ENCODE peak calls at places on chromosome 22, in ten cellular contexts. I is body of pancreas, M is mesendoderm, N is pancreas, D is mammary epithelial cell, F is IMR-90, T is right lobe of liver, Z is heart right ventricle, K is AG04450, H is dorsolateral prefrontal cortex. O is an unnamed sample. For H3K27me3, the result is how much of the 10 kb centered on the place peaks cover.

GRCh38 chr22:47065756-47066615 is 303.5 kb downstream of the TBC1D22A start:
- DNase-seq in H (no peak), T (no peak), Z (no peak), D (no peak), I (peak), F (peak), K (no peak), M (no peak), N (no peak), O (peak)

GRCh38 chr22:44931766-44932165 is 78.0 kb downstream of the PHF21B start:
- DNase-seq in F (no peak), I (no peak), D (no peak), N (no peak), M (no peak), H (no peak), Z (no peak), T (no peak), K (no peak), O (no peak)

GRCh38 chr22:40050258-40050657 is 55.5 kb downstream of the FAM83F start:
- DNase-seq in D (no peak), N (no peak), M (no peak), I (no peak), K (no peak), Z (no peak), T (no peak), F (no peak), H (no peak), O (no peak)

GRCh38 chr22:24485170-24485569 is 10.0 kb upstream of the UPB1 start:
- DNase-seq in M (no peak), F (no peak), D (no peak), Z (no peak), H (no peak), N (no peak), T (no peak), I (no peak), K (no peak), O (no peak)

GRCh38 chr22:35452351-35452781 is 52.4 kb downstream of the MCM5 start:
- DNase-seq in Z (no peak), T (no peak), K (no peak), N (no peak), I (no peak), H (no peak), F (no peak), D (no peak), M (no peak), O (no peak)

GRCh38 chr22:38270091-38270972 is 2.5 kb downstream of the TMEM184B start:
- DNase-seq in M (no peak), Z (no peak), D (no peak), N (no peak), H (no peak), K (no peak), F (peak), T (no peak), I (no peak), O (no peak)

GRCh38 chr22:50206599-50206998 is 5.8 kb downstream of the SELENOO start:
- DNase-seq in I (no peak), K (no peak), Z (peak), T (peak), N (peak), F (peak), M (peak), H (peak), D (no peak), O (no peak)

GRCh38 chr22:48198489-48199459 is 1436.3 kb downstream of the TBC1D22A start:
- DNase-seq in D (no peak), I (no peak), K (no peak), Z (no peak), F (no peak), M (peak), H (no peak), N (no peak), T (no peak), O (no peak)

GRCh38 chr22:24683671-24684070 is 80.7 kb downstream of the GGT1 start:
- DNase-seq in N (no peak), Z (no peak), H (no peak), M (no peak), D (no peak), T (no peak), I (no peak), K (peak), F (peak), O (no peak)

GRCh38 chr22:21815958-21816357 is 51.5 kb downstream of the MAPK1 start:
- DNase-seq in F (no peak), I (no peak), M (no peak), K (no peak), T (no peak), D (no peak), Z (no peak), H (no peak), N (no peak), O (no peak)
- H3K27ac ChIP-seq in F (no peak), I (peak), M (no peak), K (no peak), T (no peak), D (peak), Z (peak), H (no peak), N (peak), O (peak)

DNA sequence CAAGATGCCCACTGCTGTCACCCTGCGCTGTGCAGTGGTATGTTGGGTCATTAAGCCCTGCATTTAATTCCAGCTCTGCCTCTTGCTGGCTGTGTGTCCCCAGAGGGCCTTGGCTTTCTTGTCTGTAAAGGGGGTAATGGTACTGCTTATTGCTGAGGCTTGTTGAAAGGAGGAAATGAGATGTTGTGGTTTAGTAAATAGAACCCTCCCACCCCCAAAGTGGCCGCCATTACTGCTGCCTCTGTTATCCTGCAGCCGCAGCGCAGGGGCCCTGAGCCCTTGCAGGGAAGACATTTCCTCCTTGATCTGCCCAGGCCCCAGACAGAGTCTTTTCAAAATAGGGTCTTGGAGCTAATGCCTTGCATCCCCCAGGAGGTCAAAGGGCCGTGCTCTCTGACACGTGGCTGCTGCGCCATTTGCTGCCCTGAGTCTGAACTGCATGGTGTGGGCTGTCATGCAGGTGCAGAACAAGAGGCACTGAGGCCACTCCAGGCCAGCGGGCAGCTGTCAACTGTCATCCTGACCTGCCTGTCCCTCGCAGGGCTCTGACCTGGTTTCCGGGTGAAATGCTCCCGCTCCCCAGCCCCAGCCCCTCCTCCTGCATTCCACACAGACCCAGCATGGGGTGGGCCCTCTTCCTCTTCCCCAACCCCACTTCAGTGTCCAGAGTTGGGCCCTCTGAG is 18.7 kb downstream of the PVALB start:
- DNase-seq in D (no peak), H (no peak), I (no peak), F (no peak), M (no peak), N (no peak), Z (no peak), K (no peak), T (no peak), O (no peak)
- H3K27me3 ChIP-seq in D (under half), H (under half), I (under half), F (half or more), M (under half), N (under half), Z (under half), K (under half), T (under half), O (under half)

GRCh38 chr22:17315310-17315709 is 54.0 kb upstream of the CECR2 start:
- DNase-seq in M (no peak), H (no peak), D (no peak), Z (no peak), F (no peak), N (no peak), I (no peak), K (no peak), T (no peak), O (no peak)
- H3K4me3 ChIP-seq in M (no peak), H (no peak), D (no peak), Z (no peak), F (no peak), N (no peak), I (no peak), K (no peak), T (no peak), O (no peak)

DNA sequence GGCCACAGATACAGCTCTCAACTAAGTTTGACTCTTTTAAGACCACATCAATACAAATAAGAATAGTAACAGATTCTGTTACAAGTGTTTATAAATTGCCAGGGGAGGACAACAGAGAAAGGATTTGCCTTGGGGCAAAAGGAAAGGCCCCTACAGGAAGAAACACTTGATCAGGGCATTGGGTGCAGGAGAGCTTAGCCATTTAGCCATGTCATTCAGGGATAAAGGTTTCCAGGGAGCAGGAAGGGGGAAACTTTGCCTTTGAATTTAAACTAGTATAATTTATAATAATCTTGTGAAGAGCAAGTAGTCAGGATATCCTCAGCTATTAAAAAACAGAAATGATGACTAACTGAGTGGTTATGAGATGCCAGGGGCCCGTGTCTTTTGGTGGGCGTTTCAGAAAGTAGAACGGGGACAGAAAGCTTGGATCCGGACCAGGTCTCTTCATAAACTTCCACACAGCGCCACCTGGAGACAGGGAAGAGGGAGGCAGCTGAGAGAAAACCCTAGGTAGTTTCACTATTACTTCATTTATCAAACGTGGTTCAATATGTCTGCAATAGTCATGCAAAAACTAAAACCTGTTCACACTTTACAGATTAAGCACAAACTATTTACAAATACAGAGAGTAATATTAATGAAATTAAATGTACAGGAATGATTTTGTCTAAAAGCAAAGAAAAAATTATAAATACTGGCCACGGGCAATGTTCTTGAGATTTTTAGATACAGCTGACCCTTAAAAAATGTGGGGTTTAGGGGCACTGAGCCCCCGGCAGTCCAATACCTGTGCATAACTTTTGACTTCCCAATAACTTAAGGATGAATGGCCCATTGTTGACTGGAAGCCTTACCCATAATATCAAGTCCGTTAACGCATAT is 11.0 kb upstream of the SLC5A4 start:
- DNase-seq in M (peak), T (peak), K (peak), H (peak), F (peak), N (no peak), Z (peak), I (peak), D (peak), O (no peak)
- H3K27ac ChIP-seq in M (no peak), T (no peak), K (no peak), H (no peak), F (no peak), N (no peak), Z (no peak), I (no peak), D (no peak), O (no peak)

GRCh38 chr22:43412808-43413785 is 1.3 kb downstream of the MPPED1 start:
- DNase-seq in Z (no peak), K (no peak), D (no peak), H (peak), N (peak), I (no peak), T (peak), F (no peak), M (no peak), O (no peak)
- H3K27me3 ChIP-seq in Z (half or more), K (under half), D (under half), H (under half), N (under half), I (under half), T (under half), F (half or more), M (under half), O (half or more)

GRCh38 chr22:46057762-46058420 is 80.9 kb upstream of the WNT7B start:
- DNase-seq in I (peak), N (peak), Z (peak), M (no peak), H (peak), K (no peak), F (no peak), T (peak), D (peak), O (no peak)
- H3K4me3 ChIP-seq in I (no peak), N (peak), Z (peak), M (no peak), H (peak), K (no peak), F (no peak), T (no peak), D (peak), O (peak)

GRCh38 chr22:31291403-31291715 is 929 bp downstream of the PIK3IP1 start:
- DNase-seq in F (no peak), M (no peak), K (no peak), I (no peak), H (no peak), Z (no peak), N (no peak), D (no peak), T (no peak), O (no peak)
- H3K27ac ChIP-seq in F (peak), M (no peak), K (peak), I (peak), H (peak), Z (peak), N (peak), D (peak), T (peak), O (peak)

DNA sequence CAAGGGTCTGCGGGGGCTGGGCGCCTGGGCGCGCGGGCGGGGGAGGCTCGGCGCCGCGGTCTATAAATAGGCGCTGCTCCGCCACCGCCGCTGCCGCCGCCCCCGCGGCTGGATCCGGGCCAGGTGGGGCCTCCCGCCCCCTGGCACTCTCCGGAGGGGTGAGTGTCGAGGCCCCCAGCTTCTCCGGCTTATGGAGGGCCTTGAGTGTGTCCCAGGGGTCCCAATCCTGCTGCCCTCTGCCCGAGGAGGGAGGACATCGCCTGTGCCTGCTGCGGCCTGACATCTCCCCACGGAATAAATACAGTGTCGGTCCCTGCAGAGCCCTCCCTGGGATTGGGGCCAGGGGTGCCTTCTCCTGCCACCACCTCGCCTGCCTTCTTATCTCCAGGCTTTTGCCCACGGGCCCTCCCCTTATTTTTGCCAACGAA is 4.3 kb upstream of the GP1BB start:
- DNase-seq in K (no peak), Z (peak), N (peak), D (no peak), I (no peak), F (no peak), H (no peak), M (no peak), T (no peak), O (no peak)
- H3K27me3 ChIP-seq in K (under half), Z (under half), N (under half), D (under half), I (under half), F (under half), H (under half), M (under half), T (under half), O (under half)

GRCh38 chr22:41362615-41363014 is 19.1 kb upstream of the TEF start:
- DNase-seq in T (no peak), Z (no peak), D (no peak), H (no peak), F (no peak), M (no peak), I (no peak), K (no peak), N (no peak), O (no peak)

GRCh38 chr22:41364955-41365354 is 16.8 kb upstream of the TEF start:
- DNase-seq in T (no peak), M (no peak), D (no peak), K (no peak), I (peak), H (no peak), Z (no peak), F (no peak), N (no peak), O (no peak)

GRCh38 chr22:41365425-41365824 is 16.3 kb upstream of the TEF start:
- DNase-seq in M (no peak), D (no peak), Z (no peak), N (no peak), T (no peak), H (no peak), K (no peak), F (no peak), I (no peak), O (no peak)

GRCh38 chr22:41366323-41367014 is 15.3 kb upstream of the TEF start:
- DNase-seq in D (no peak), I (no peak), K (no peak), F (no peak), N (no peak), M (no peak), Z (no peak), T (no peak), H (no peak), O (no peak)

DNA sequence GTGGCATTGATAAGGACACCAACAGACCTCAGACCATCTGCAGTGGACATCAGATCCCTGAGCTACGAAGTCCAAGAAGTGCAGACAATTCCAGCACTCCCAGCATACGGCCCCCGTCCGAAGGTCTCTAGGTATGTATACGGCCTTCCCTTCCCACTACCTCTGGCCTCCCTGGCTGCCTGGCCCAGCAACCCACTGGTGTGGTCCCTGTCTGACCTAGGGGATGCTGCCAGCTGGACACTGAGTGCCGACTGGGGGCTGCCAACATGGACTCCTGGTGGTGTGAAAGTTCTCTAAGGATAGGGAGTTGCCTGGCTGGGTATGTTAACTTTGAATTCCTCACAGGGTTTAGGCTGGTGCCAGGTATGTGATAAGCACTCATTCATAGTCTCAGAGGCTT is 17.5 kb upstream of the TEF start:
- DNase-seq in F (no peak), M (no peak), D (no peak), Z (no peak), I (no peak), K (no peak), T (no peak), N (no peak), H (no peak), O (no peak)
- H3K4me3 ChIP-seq in F (no peak), M (no peak), D (no peak), Z (no peak), I (no peak), K (no peak), T (no peak), N (no peak), H (no peak), O (no peak)

DNA sequence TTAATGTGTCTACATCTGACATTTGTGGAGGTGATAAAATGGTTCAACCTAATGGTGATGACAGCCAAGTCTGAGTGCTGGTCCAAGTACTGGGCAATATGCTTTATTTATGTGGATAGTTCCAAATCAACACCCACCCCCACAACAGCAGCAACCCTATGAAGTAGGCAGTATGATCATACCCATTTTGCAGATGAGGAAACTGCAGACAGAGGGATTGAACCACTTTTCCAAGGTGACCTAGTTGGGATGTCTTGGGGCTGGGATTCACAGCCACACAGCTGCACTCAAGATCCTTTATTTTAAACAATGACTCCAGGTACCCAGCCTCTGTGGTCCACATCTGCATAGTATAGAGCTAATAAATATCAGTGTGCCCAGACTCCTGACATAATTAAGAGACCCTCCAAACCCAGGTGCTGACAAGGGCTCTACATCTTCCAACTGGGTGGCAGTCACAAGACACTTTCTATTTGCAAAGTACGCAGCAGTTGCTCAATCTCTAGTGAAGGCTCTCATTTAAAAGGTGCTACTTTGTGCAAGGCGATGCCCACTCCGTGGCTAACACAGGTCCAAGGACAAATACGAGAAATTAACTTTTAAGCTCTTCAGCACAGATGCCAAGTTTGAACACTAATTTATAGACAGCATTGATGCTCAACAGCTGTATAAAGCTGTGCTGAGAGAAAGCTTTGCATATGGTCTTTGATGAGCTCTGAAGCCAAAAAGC is 426.6 kb downstream of the LARGE1 start:
- DNase-seq in H (no peak), N (no peak), D (no peak), F (no peak), K (no peak), T (no peak), M (no peak), I (no peak), Z (no peak), O (no peak)
- H3K27ac ChIP-seq in H (no peak), N (no peak), D (no peak), F (no peak), K (peak), T (no peak), M (no peak), I (no peak), Z (no peak), O (no peak)